ENCODE peak calls at places on chromosomes 11 and 22, in five cellular contexts. N is GM03348; K is M059J; U is activated CD4-positive, alpha-beta T cell treated with anti-CD3 and anti-CD28 coated beads, Interleukin-2, amount 50 U/mL, for 4 hours; G is amygdala. C is an unnamed sample.

GRCh38 chr11:17610402-17610894 is 63.4 kb downstream of the OTOG start:
- DNase-seq in N (no peak), K (no peak), G (no peak), U (no peak), C (no peak)

GRCh38 chr22:24685804-24686203 is 82.8 kb downstream of the GGT1 start:
- DNase-seq in N (peak), K (no peak), U (no peak), G (no peak), C (no peak)

GRCh38 chr11:92269021-92269420 is 44.4 kb downstream of the FAT3 start:
- DNase-seq in G (no peak), U (no peak), N (peak), K (peak), C (no peak)

GRCh38 chr22:43540570-43540969 is 128.8 kb downstream of the MPPED1 start:
- DNase-seq in K (no peak), G (no peak), U (no peak), N (no peak), C (no peak)

GRCh38 chr11:74024630-74025029 is 15.7 kb upstream of the UCP3 start:
- DNase-seq in K (peak), N (peak), U (no peak), G (no peak), C (no peak)

GRCh38 chr11:17019231-17019630 is 5.0 kb upstream of the PLEKHA7 start:
- DNase-seq in U (no peak), K (no peak), N (no peak), G (no peak), C (no peak)

GRCh38 chr11:122656631-122657101 is 1.1 kb downstream of the UBASH3B start:
- DNase-seq in U (peak), N (no peak), K (peak), G (no peak), C (no peak)

GRCh38 chr11:123473941-123474668 is 44.0 kb downstream of the GRAMD1B start:
- DNase-seq in U (no peak), G (no peak), N (peak), K (peak), C (no peak)

GRCh38 chr11:67371549-67372231 is 1.7 kb downstream of the CLCF1 start:
- DNase-seq in N (peak), G (no peak), U (no peak), K (peak), C (no peak)

GRCh38 chr11:92324890-92325289 is 100.3 kb downstream of the FAT3 start:
- DNase-seq in U (no peak), N (no peak), K (no peak), G (no peak), C (no peak)

GRCh38 chr22:30017375-30017774 is 62.9 kb upstream of the HORMAD2 start:
- DNase-seq in U (no peak), K (peak), G (no peak), N (peak), C (no peak)

GRCh38 chr11:86043765-86044534 is 24.9 kb downstream of the PICALM start:
- DNase-seq in U (no peak), K (peak), G (no peak), N (no peak), C (no peak)

GRCh38 chr11:3092603-3093141 is 35.4 kb upstream of the CARS1 start:
- DNase-seq in U (no peak), N (peak), K (no peak), G (no peak), C (no peak)

GRCh38 chr22:38694049-38694448 is 6.7 kb downstream of the JOSD1 start:
- DNase-seq in U (no peak), G (no peak), N (no peak), K (no peak), C (no peak)

GRCh38 chr11:638616-639323 is 1.7 kb downstream of the DRD4 start:
- DNase-seq in G (no peak), K (no peak), U (no peak), N (no peak), C (no peak)

GRCh38 chr22:18091916-18092526 is 14.2 kb downstream of the PEX26 start:
- DNase-seq in K (no peak), N (peak), G (no peak), U (peak), C (peak)

GRCh38 chr11:128790200-128790599 is 76.9 kb downstream of the KCNJ1 start:
- DNase-seq in G (peak), K (peak), N (peak), U (no peak), C (no peak)

GRCh38 chr22:40855104-40855959 is 1.1 kb downstream of the ST13 start:
- DNase-seq in G (no peak), N (peak), K (peak), U (no peak), C (no peak)

GRCh38 chr11:64743591-64744543 is at the start of gene RASGRP2:
- DNase-seq in N (peak), U (peak), G (no peak), K (peak), C (peak)